ENCODE peak calls at places on chromosomes 5 and 9, in seven cellular contexts. One of them, this sample, is unnamed.

GRCh38 chr5:137212471-137212870 is 286.7 kb downstream of the SPOCK1 start:
- DNase-seq in mesenteric fat pad: no peak
- DNase-seq in GM10248: no peak
- DNase-seq in NCI-H774: no peak
- DNase-seq in stimulated activated CD8-positive, alpha-beta memory T cell treated with anti-CD3 and anti-CD28 coated beads, Interleukin-7, amount 100 ng/mL, for 4 hours: no peak
- DNase-seq in stimulated activated CD4-positive, alpha-beta T cell treated with anti-CD3 and anti-CD28 coated beads, Interleukin-4, amount 100 ng/mL, for 4 hours: no peak
- DNase-seq in activated CD4-positive, alpha-beta T cell treated with anti-CD3 and anti-CD28 coated beads for 36 hours: no peak
- DNase-seq in this sample: no peak

GRCh38 chr9:131104016-131104740 is 7.8 kb downstream of the AIF1L start:
- DNase-seq in mesenteric fat pad: no peak
- DNase-seq in GM10248: no peak
- DNase-seq in NCI-H774: no peak
- DNase-seq in stimulated activated CD8-positive, alpha-beta memory T cell treated with anti-CD3 and anti-CD28 coated beads, Interleukin-7, amount 100 ng/mL, for 4 hours: no peak
- DNase-seq in stimulated activated CD4-positive, alpha-beta T cell treated with anti-CD3 and anti-CD28 coated beads, Interleukin-4, amount 100 ng/mL, for 4 hours: no peak
- DNase-seq in activated CD4-positive, alpha-beta T cell treated with anti-CD3 and anti-CD28 coated beads for 36 hours: no peak
- DNase-seq in this sample: no peak

GRCh38 chr5:176781638-176782570 is 28.5 kb upstream of the UNC5A start:
- DNase-seq in mesenteric fat pad: peak
- DNase-seq in GM10248: no peak
- DNase-seq in NCI-H774: no peak
- DNase-seq in stimulated activated CD8-positive, alpha-beta memory T cell treated with anti-CD3 and anti-CD28 coated beads, Interleukin-7, amount 100 ng/mL, for 4 hours: no peak
- DNase-seq in stimulated activated CD4-positive, alpha-beta T cell treated with anti-CD3 and anti-CD28 coated beads, Interleukin-4, amount 100 ng/mL, for 4 hours: no peak
- DNase-seq in activated CD4-positive, alpha-beta T cell treated with anti-CD3 and anti-CD28 coated beads for 36 hours: no peak
- DNase-seq in this sample: peak

GRCh38 chr9:134641989-134642384 is 384 bp downstream of the COL5A1 start:
- DNase-seq in mesenteric fat pad: no peak
- DNase-seq in GM10248: no peak
- DNase-seq in NCI-H774: no peak
- DNase-seq in stimulated activated CD8-positive, alpha-beta memory T cell treated with anti-CD3 and anti-CD28 coated beads, Interleukin-7, amount 100 ng/mL, for 4 hours: no peak
- DNase-seq in stimulated activated CD4-positive, alpha-beta T cell treated with anti-CD3 and anti-CD28 coated beads, Interleukin-4, amount 100 ng/mL, for 4 hours: no peak
- DNase-seq in activated CD4-positive, alpha-beta T cell treated with anti-CD3 and anti-CD28 coated beads for 36 hours: no peak
- DNase-seq in this sample: no peak

GRCh38 chr5:34775886-34776285 is 63.1 kb upstream of the TTC23L start:
- DNase-seq in mesenteric fat pad: no peak
- DNase-seq in GM10248: no peak
- DNase-seq in NCI-H774: no peak
- DNase-seq in stimulated activated CD8-positive, alpha-beta memory T cell treated with anti-CD3 and anti-CD28 coated beads, Interleukin-7, amount 100 ng/mL, for 4 hours: no peak
- DNase-seq in stimulated activated CD4-positive, alpha-beta T cell treated with anti-CD3 and anti-CD28 coated beads, Interleukin-4, amount 100 ng/mL, for 4 hours: no peak
- DNase-seq in activated CD4-positive, alpha-beta T cell treated with anti-CD3 and anti-CD28 coated beads for 36 hours: no peak
- DNase-seq in this sample: no peak

GRCh38 chr9:12748016-12748415 is 26.8 kb upstream of the LURAP1L start:
- DNase-seq in mesenteric fat pad: no peak
- DNase-seq in GM10248: no peak
- DNase-seq in NCI-H774: no peak
- DNase-seq in stimulated activated CD8-positive, alpha-beta memory T cell treated with anti-CD3 and anti-CD28 coated beads, Interleukin-7, amount 100 ng/mL, for 4 hours: no peak
- DNase-seq in stimulated activated CD4-positive, alpha-beta T cell treated with anti-CD3 and anti-CD28 coated beads, Interleukin-4, amount 100 ng/mL, for 4 hours: no peak
- DNase-seq in activated CD4-positive, alpha-beta T cell treated with anti-CD3 and anti-CD28 coated beads for 36 hours: no peak
- DNase-seq in this sample: no peak

GRCh38 chr5:142079243-142079642 is 29.3 kb upstream of the NDFIP1 start:
- DNase-seq in mesenteric fat pad: no peak
- DNase-seq in GM10248: no peak
- DNase-seq in NCI-H774: peak
- DNase-seq in stimulated activated CD8-positive, alpha-beta memory T cell treated with anti-CD3 and anti-CD28 coated beads, Interleukin-7, amount 100 ng/mL, for 4 hours: no peak
- DNase-seq in stimulated activated CD4-positive, alpha-beta T cell treated with anti-CD3 and anti-CD28 coated beads, Interleukin-4, amount 100 ng/mL, for 4 hours: no peak
- DNase-seq in activated CD4-positive, alpha-beta T cell treated with anti-CD3 and anti-CD28 coated beads for 36 hours: no peak
- DNase-seq in this sample: no peak

GRCh38 chr9:18142964-18143363 is 331.0 kb upstream of the ADAMTSL1 start:
- DNase-seq in mesenteric fat pad: no peak
- DNase-seq in GM10248: no peak
- DNase-seq in NCI-H774: no peak
- DNase-seq in stimulated activated CD8-positive, alpha-beta memory T cell treated with anti-CD3 and anti-CD28 coated beads, Interleukin-7, amount 100 ng/mL, for 4 hours: no peak
- DNase-seq in stimulated activated CD4-positive, alpha-beta T cell treated with anti-CD3 and anti-CD28 coated beads, Interleukin-4, amount 100 ng/mL, for 4 hours: no peak
- DNase-seq in activated CD4-positive, alpha-beta T cell treated with anti-CD3 and anti-CD28 coated beads for 36 hours: no peak
- DNase-seq in this sample: no peak

GRCh38 chr9:110048976-110049698 is 158.8 kb downstream of the C9orf152 start:
- DNase-seq in mesenteric fat pad: no peak
- DNase-seq in GM10248: peak
- DNase-seq in NCI-H774: no peak
- DNase-seq in stimulated activated CD8-positive, alpha-beta memory T cell treated with anti-CD3 and anti-CD28 coated beads, Interleukin-7, amount 100 ng/mL, for 4 hours: no peak
- DNase-seq in stimulated activated CD4-positive, alpha-beta T cell treated with anti-CD3 and anti-CD28 coated beads, Interleukin-4, amount 100 ng/mL, for 4 hours: peak
- DNase-seq in activated CD4-positive, alpha-beta T cell treated with anti-CD3 and anti-CD28 coated beads for 36 hours: peak
- DNase-seq in this sample: no peak

GRCh38 chr9:14275331-14275730 is 38.6 kb downstream of the NFIB start:
- DNase-seq in mesenteric fat pad: no peak
- DNase-seq in GM10248: no peak
- DNase-seq in NCI-H774: no peak
- DNase-seq in stimulated activated CD8-positive, alpha-beta memory T cell treated with anti-CD3 and anti-CD28 coated beads, Interleukin-7, amount 100 ng/mL, for 4 hours: no peak
- DNase-seq in stimulated activated CD4-positive, alpha-beta T cell treated with anti-CD3 and anti-CD28 coated beads, Interleukin-4, amount 100 ng/mL, for 4 hours: no peak
- DNase-seq in activated CD4-positive, alpha-beta T cell treated with anti-CD3 and anti-CD28 coated beads for 36 hours: no peak
- DNase-seq in this sample: no peak

GRCh38 chr5:33888582-33888981 is 3.2 kb downstream of the ADAMTS12 start:
- DNase-seq in mesenteric fat pad: no peak
- DNase-seq in GM10248: no peak
- DNase-seq in NCI-H774: no peak
- DNase-seq in stimulated activated CD8-positive, alpha-beta memory T cell treated with anti-CD3 and anti-CD28 coated beads, Interleukin-7, amount 100 ng/mL, for 4 hours: no peak
- DNase-seq in stimulated activated CD4-positive, alpha-beta T cell treated with anti-CD3 and anti-CD28 coated beads, Interleukin-4, amount 100 ng/mL, for 4 hours: no peak
- DNase-seq in activated CD4-positive, alpha-beta T cell treated with anti-CD3 and anti-CD28 coated beads for 36 hours: no peak
- DNase-seq in this sample: no peak

GRCh38 chr5:174195517-174195916 is 150.0 kb downstream of the NSG2 start:
- DNase-seq in mesenteric fat pad: no peak
- DNase-seq in GM10248: no peak
- DNase-seq in NCI-H774: no peak
- DNase-seq in stimulated activated CD8-positive, alpha-beta memory T cell treated with anti-CD3 and anti-CD28 coated beads, Interleukin-7, amount 100 ng/mL, for 4 hours: no peak
- DNase-seq in stimulated activated CD4-positive, alpha-beta T cell treated with anti-CD3 and anti-CD28 coated beads, Interleukin-4, amount 100 ng/mL, for 4 hours: no peak
- DNase-seq in activated CD4-positive, alpha-beta T cell treated with anti-CD3 and anti-CD28 coated beads for 36 hours: no peak
- DNase-seq in this sample: no peak

GRCh38 chr9:132199056-132199455 is 37.2 kb downstream of the NTNG2 start:
- DNase-seq in mesenteric fat pad: no peak
- DNase-seq in GM10248: no peak
- DNase-seq in NCI-H774: no peak
- DNase-seq in stimulated activated CD8-positive, alpha-beta memory T cell treated with anti-CD3 and anti-CD28 coated beads, Interleukin-7, amount 100 ng/mL, for 4 hours: no peak
- DNase-seq in stimulated activated CD4-positive, alpha-beta T cell treated with anti-CD3 and anti-CD28 coated beads, Interleukin-4, amount 100 ng/mL, for 4 hours: no peak
- DNase-seq in activated CD4-positive, alpha-beta T cell treated with anti-CD3 and anti-CD28 coated beads for 36 hours: no peak
- DNase-seq in this sample: no peak

GRCh38 chr5:122170630-122171029 is 41.3 kb downstream of the ZNF474 start:
- DNase-seq in mesenteric fat pad: no peak
- DNase-seq in GM10248: no peak
- DNase-seq in NCI-H774: no peak
- DNase-seq in stimulated activated CD8-positive, alpha-beta memory T cell treated with anti-CD3 and anti-CD28 coated beads, Interleukin-7, amount 100 ng/mL, for 4 hours: no peak
- DNase-seq in stimulated activated CD4-positive, alpha-beta T cell treated with anti-CD3 and anti-CD28 coated beads, Interleukin-4, amount 100 ng/mL, for 4 hours: no peak
- DNase-seq in activated CD4-positive, alpha-beta T cell treated with anti-CD3 and anti-CD28 coated beads for 36 hours: no peak
- DNase-seq in this sample: no peak

GRCh38 chr5:85670417-85670816 is 947.3 kb upstream of the COX7C start:
- DNase-seq in mesenteric fat pad: no peak
- DNase-seq in GM10248: no peak
- DNase-seq in NCI-H774: peak
- DNase-seq in stimulated activated CD8-positive, alpha-beta memory T cell treated with anti-CD3 and anti-CD28 coated beads, Interleukin-7, amount 100 ng/mL, for 4 hours: no peak
- DNase-seq in stimulated activated CD4-positive, alpha-beta T cell treated with anti-CD3 and anti-CD28 coated beads, Interleukin-4, amount 100 ng/mL, for 4 hours: no peak
- DNase-seq in activated CD4-positive, alpha-beta T cell treated with anti-CD3 and anti-CD28 coated beads for 36 hours: no peak
- DNase-seq in this sample: no peak

GRCh38 chr5:127206320-127207113 is 84.1 kb upstream of the MEGF10 start:
- DNase-seq in mesenteric fat pad: no peak
- DNase-seq in GM10248: no peak
- DNase-seq in NCI-H774: peak
- DNase-seq in stimulated activated CD8-positive, alpha-beta memory T cell treated with anti-CD3 and anti-CD28 coated beads, Interleukin-7, amount 100 ng/mL, for 4 hours: no peak
- DNase-seq in stimulated activated CD4-positive, alpha-beta T cell treated with anti-CD3 and anti-CD28 coated beads, Interleukin-4, amount 100 ng/mL, for 4 hours: no peak
- DNase-seq in activated CD4-positive, alpha-beta T cell treated with anti-CD3 and anti-CD28 coated beads for 36 hours: no peak
- DNase-seq in this sample: no peak

GRCh38 chr5:57711471-57711870 is 228.9 kb upstream of the ACTBL2 start:
- DNase-seq in mesenteric fat pad: no peak
- DNase-seq in GM10248: no peak
- DNase-seq in NCI-H774: no peak
- DNase-seq in stimulated activated CD8-positive, alpha-beta memory T cell treated with anti-CD3 and anti-CD28 coated beads, Interleukin-7, amount 100 ng/mL, for 4 hours: no peak
- DNase-seq in stimulated activated CD4-positive, alpha-beta T cell treated with anti-CD3 and anti-CD28 coated beads, Interleukin-4, amount 100 ng/mL, for 4 hours: no peak
- DNase-seq in activated CD4-positive, alpha-beta T cell treated with anti-CD3 and anti-CD28 coated beads for 36 hours: no peak
- DNase-seq in this sample: no peak

GRCh38 chr5:106399381-106399780 is 1271.4 kb downstream of the EFNA5 start:
- DNase-seq in mesenteric fat pad: no peak
- DNase-seq in GM10248: no peak
- DNase-seq in NCI-H774: no peak
- DNase-seq in stimulated activated CD8-positive, alpha-beta memory T cell treated with anti-CD3 and anti-CD28 coated beads, Interleukin-7, amount 100 ng/mL, for 4 hours: no peak
- DNase-seq in stimulated activated CD4-positive, alpha-beta T cell treated with anti-CD3 and anti-CD28 coated beads, Interleukin-4, amount 100 ng/mL, for 4 hours: no peak
- DNase-seq in activated CD4-positive, alpha-beta T cell treated with anti-CD3 and anti-CD28 coated beads for 36 hours: no peak
- DNase-seq in this sample: no peak

GRCh38 chr5:58871648-58872242 is 288.9 kb downstream of the RAB3C start:
- DNase-seq in mesenteric fat pad: no peak
- DNase-seq in GM10248: no peak
- DNase-seq in NCI-H774: peak
- DNase-seq in stimulated activated CD8-positive, alpha-beta memory T cell treated with anti-CD3 and anti-CD28 coated beads, Interleukin-7, amount 100 ng/mL, for 4 hours: no peak
- DNase-seq in stimulated activated CD4-positive, alpha-beta T cell treated with anti-CD3 and anti-CD28 coated beads, Interleukin-4, amount 100 ng/mL, for 4 hours: no peak
- DNase-seq in activated CD4-positive, alpha-beta T cell treated with anti-CD3 and anti-CD28 coated beads for 36 hours: peak
- DNase-seq in this sample: no peak

GRCh38 chr5:56376128-56376527 is 143.0 kb upstream of the ANKRD55 start:
- DNase-seq in mesenteric fat pad: no peak
- DNase-seq in GM10248: no peak
- DNase-seq in NCI-H774: no peak
- DNase-seq in stimulated activated CD8-positive, alpha-beta memory T cell treated with anti-CD3 and anti-CD28 coated beads, Interleukin-7, amount 100 ng/mL, for 4 hours: no peak
- DNase-seq in stimulated activated CD4-positive, alpha-beta T cell treated with anti-CD3 and anti-CD28 coated beads, Interleukin-4, amount 100 ng/mL, for 4 hours: no peak
- DNase-seq in activated CD4-positive, alpha-beta T cell treated with anti-CD3 and anti-CD28 coated beads for 36 hours: no peak
- DNase-seq in this sample: no peak

GRCh38 chr9:98751210-98751609 is 42.5 kb upstream of the GABBR2 start:
- DNase-seq in mesenteric fat pad: no peak
- DNase-seq in GM10248: no peak
- DNase-seq in NCI-H774: no peak
- DNase-seq in stimulated activated CD8-positive, alpha-beta memory T cell treated with anti-CD3 and anti-CD28 coated beads, Interleukin-7, amount 100 ng/mL, for 4 hours: no peak
- DNase-seq in stimulated activated CD4-positive, alpha-beta T cell treated with anti-CD3 and anti-CD28 coated beads, Interleukin-4, amount 100 ng/mL, for 4 hours: no peak
- DNase-seq in activated CD4-positive, alpha-beta T cell treated with anti-CD3 and anti-CD28 coated beads for 36 hours: no peak
- DNase-seq in this sample: no peak

GRCh38 chr5:169421677-169422076 is 120.7 kb upstream of the SLIT3 start:
- DNase-seq in mesenteric fat pad: no peak
- DNase-seq in GM10248: no peak
- DNase-seq in NCI-H774: no peak
- DNase-seq in stimulated activated CD8-positive, alpha-beta memory T cell treated with anti-CD3 and anti-CD28 coated beads, Interleukin-7, amount 100 ng/mL, for 4 hours: no peak
- DNase-seq in stimulated activated CD4-positive, alpha-beta T cell treated with anti-CD3 and anti-CD28 coated beads, Interleukin-4, amount 100 ng/mL, for 4 hours: no peak
- DNase-seq in activated CD4-positive, alpha-beta T cell treated with anti-CD3 and anti-CD28 coated beads for 36 hours: no peak
- DNase-seq in this sample: no peak

GRCh38 chr5:53607896-53608295 is 47.5 kb downstream of the NDUFS4 start:
- DNase-seq in mesenteric fat pad: no peak
- DNase-seq in GM10248: no peak
- DNase-seq in NCI-H774: no peak
- DNase-seq in stimulated activated CD8-positive, alpha-beta memory T cell treated with anti-CD3 and anti-CD28 coated beads, Interleukin-7, amount 100 ng/mL, for 4 hours: no peak
- DNase-seq in stimulated activated CD4-positive, alpha-beta T cell treated with anti-CD3 and anti-CD28 coated beads, Interleukin-4, amount 100 ng/mL, for 4 hours: no peak
- DNase-seq in activated CD4-positive, alpha-beta T cell treated with anti-CD3 and anti-CD28 coated beads for 36 hours: no peak
- DNase-seq in this sample: no peak

GRCh38 chr5:45793638-45794532 is 97.7 kb upstream of the HCN1 start:
- DNase-seq in mesenteric fat pad: no peak
- DNase-seq in GM10248: no peak
- DNase-seq in NCI-H774: no peak
- DNase-seq in stimulated activated CD8-positive, alpha-beta memory T cell treated with anti-CD3 and anti-CD28 coated beads, Interleukin-7, amount 100 ng/mL, for 4 hours: no peak
- DNase-seq in stimulated activated CD4-positive, alpha-beta T cell treated with anti-CD3 and anti-CD28 coated beads, Interleukin-4, amount 100 ng/mL, for 4 hours: no peak
- DNase-seq in activated CD4-positive, alpha-beta T cell treated with anti-CD3 and anti-CD28 coated beads for 36 hours: no peak
- DNase-seq in this sample: no peak

GRCh38 chr5:127369772-127370171 is 79.2 kb downstream of the MEGF10 start:
- DNase-seq in mesenteric fat pad: no peak
- DNase-seq in GM10248: no peak
- DNase-seq in NCI-H774: no peak
- DNase-seq in stimulated activated CD8-positive, alpha-beta memory T cell treated with anti-CD3 and anti-CD28 coated beads, Interleukin-7, amount 100 ng/mL, for 4 hours: no peak
- DNase-seq in stimulated activated CD4-positive, alpha-beta T cell treated with anti-CD3 and anti-CD28 coated beads, Interleukin-4, amount 100 ng/mL, for 4 hours: no peak
- DNase-seq in activated CD4-positive, alpha-beta T cell treated with anti-CD3 and anti-CD28 coated beads for 36 hours: no peak
- DNase-seq in this sample: no peak

GRCh38 chr5:178630475-178630930 is 3.7 kb upstream of the CLK4 start:
- DNase-seq in mesenteric fat pad: no peak
- DNase-seq in GM10248: no peak
- DNase-seq in NCI-H774: no peak
- DNase-seq in stimulated activated CD8-positive, alpha-beta memory T cell treated with anti-CD3 and anti-CD28 coated beads, Interleukin-7, amount 100 ng/mL, for 4 hours: no peak
- DNase-seq in stimulated activated CD4-positive, alpha-beta T cell treated with anti-CD3 and anti-CD28 coated beads, Interleukin-4, amount 100 ng/mL, for 4 hours: no peak
- DNase-seq in activated CD4-positive, alpha-beta T cell treated with anti-CD3 and anti-CD28 coated beads for 36 hours: no peak
- DNase-seq in this sample: no peak

GRCh38 chr5:111072949-111073682 is 1.6 kb downstream of the TSLP start:
- DNase-seq in mesenteric fat pad: peak
- DNase-seq in GM10248: peak
- DNase-seq in NCI-H774: no peak
- DNase-seq in stimulated activated CD8-positive, alpha-beta memory T cell treated with anti-CD3 and anti-CD28 coated beads, Interleukin-7, amount 100 ng/mL, for 4 hours: peak
- DNase-seq in stimulated activated CD4-positive, alpha-beta T cell treated with anti-CD3 and anti-CD28 coated beads, Interleukin-4, amount 100 ng/mL, for 4 hours: peak
- DNase-seq in activated CD4-positive, alpha-beta T cell treated with anti-CD3 and anti-CD28 coated beads for 36 hours: peak
- DNase-seq in this sample: peak

GRCh38 chr5:172929371-172929838 is 29.8 kb upstream of the RPL26L1 start:
- DNase-seq in mesenteric fat pad: no peak
- DNase-seq in GM10248: no peak
- DNase-seq in NCI-H774: no peak
- DNase-seq in stimulated activated CD8-positive, alpha-beta memory T cell treated with anti-CD3 and anti-CD28 coated beads, Interleukin-7, amount 100 ng/mL, for 4 hours: no peak
- DNase-seq in stimulated activated CD4-positive, alpha-beta T cell treated with anti-CD3 and anti-CD28 coated beads, Interleukin-4, amount 100 ng/mL, for 4 hours: no peak
- DNase-seq in activated CD4-positive, alpha-beta T cell treated with anti-CD3 and anti-CD28 coated beads for 36 hours: no peak
- DNase-seq in this sample: no peak

This sample was measured in cardiac septum.